ENCODE peak calls at places on chromosomes 16 and 17, in seven cellular contexts. A is IMR-90, X is MM.1S, G is HCT116, N is astrocyte, I is keratinocyte, T is NT2/D1. W is an unnamed sample.

GRCh38 chr17:71003736-71004135 is 834.4 kb downstream of the KCNJ2 start:
- DNase-seq in N (no peak), X (no peak), I (no peak), T (no peak), G (no peak), A (no peak), W (no peak)

GRCh38 chr17:35890774-35891155 is 10.6 kb upstream of the CCL5 start:
- DNase-seq in N (no peak), A (no peak), G (no peak), X (no peak), I (no peak), T (no peak), W (no peak)

GRCh38 chr16:88499314-88499713 is 46.2 kb downstream of the ZFPM1 start:
- DNase-seq in A (no peak), T (no peak), G (no peak), I (no peak), N (no peak), X (no peak), W (no peak)

GRCh38 chr16:5065813-5066212 is at the start of gene C16orf89:
- DNase-seq in A (no peak), X (no peak), T (no peak), N (no peak), I (no peak), G (no peak), W (no peak)

GRCh38 chr17:80860703-80861359 is 130.8 kb upstream of the CHMP6 start:
- DNase-seq in N (no peak), G (no peak), T (no peak), X (no peak), A (no peak), I (no peak), W (no peak)

GRCh38 chr17:13405080-13405479 is 196.6 kb downstream of the HS3ST3A1 start:
- DNase-seq in G (no peak), N (no peak), A (no peak), I (no peak), X (no peak), T (no peak), W (no peak)

GRCh38 chr17:32568673-32569072 is 81.9 kb downstream of the CDK5R1 start:
- DNase-seq in G (no peak), I (no peak), A (no peak), T (no peak), N (no peak), X (no peak), W (no peak)

GRCh38 chr16:56609463-56609921 is 1.1 kb downstream of the MT2A start:
- DNase-seq in G (peak; percentile 41), X (peak; percentile 86), I (no peak), T (no peak), N (peak; percentile 83), A (peak; percentile 92), W (peak; percentile 88)

GRCh38 chr17:5883775-5884665 is 186.2 kb upstream of the WSCD1 start:
- DNase-seq in T (no peak), G (no peak), A (no peak), X (no peak), N (no peak), I (no peak), W (no peak)

GRCh38 chr16:19876501-19877059 is 8.1 kb downstream of the GPRC5B start:
- DNase-seq in N (no peak), I (no peak), G (no peak), A (no peak), T (no peak), X (no peak), W (no peak)

GRCh38 chr17:1294157-1294717 is 14.8 kb downstream of the TRARG1 start:
- DNase-seq in T (no peak), G (no peak), N (no peak), A (no peak), I (no peak), X (no peak), W (no peak)

GRCh38 chr17:549197-550040 is 165.2 kb downstream of the VPS53 start:
- DNase-seq in G (no peak), N (peak; percentile 83), A (peak; percentile 83), T (no peak), X (no peak), I (no peak), W (peak; percentile 81)

GRCh38 chr16:78249056-78249455 is 149.6 kb downstream of the WWOX start:
- DNase-seq in G (no peak), I (no peak), X (no peak), A (no peak), N (no peak), T (no peak), W (no peak)

GRCh38 chr16:88376835-88377726 is 5.7 kb upstream of the ZNF469 start:
- DNase-seq in N (peak; percentile 29), G (no peak), I (no peak), T (no peak), X (no peak), A (no peak), W (no peak)

GRCh38 chr17:82300707-82301270 is 16.6 kb downstream of the CD7 start:
- DNase-seq in G (no peak), T (no peak), A (peak; percentile 37), I (no peak), N (no peak), X (peak; percentile 60), W (peak; percentile 77)

GRCh38 chr17:80195671-80196529 is 24.2 kb downstream of the SGSH start:
- DNase-seq in X (peak; percentile 23), N (no peak), A (no peak), I (no peak), T (no peak), G (no peak), W (peak; percentile 11)

GRCh38 chr17:34579979-34580684 is 750 bp downstream of the TMEM132E start:
- DNase-seq in I (no peak), A (no peak), N (no peak), T (no peak), G (no peak), X (peak; percentile 21), W (peak; percentile 56)

GRCh38 chr16:74743668-74744299 is 30.8 kb downstream of the FA2H start:
- DNase-seq in A (peak; percentile 79), N (peak; percentile 55), T (no peak), G (peak; percentile 97), X (no peak), I (peak; percentile 99), W (peak; percentile 50)

GRCh38 chr16:78503501-78504110 is 404.2 kb downstream of the WWOX start:
- DNase-seq in N (peak; percentile 18), I (peak; percentile 26), X (peak; percentile 16), T (peak; percentile 60), G (peak; percentile 7), A (peak; percentile 11), W (peak; percentile 35)

GRCh38 chr16:25291580-25291979 is 33.9 kb upstream of the ZKSCAN2 start:
- DNase-seq in G (no peak), I (no peak), T (no peak), N (no peak), A (no peak), X (no peak), W (no peak)

GRCh38 chr17:76353599-76354316 is at the start of gene PRPSAP1:
- DNase-seq in N (peak; percentile 83), T (peak; percentile 77), I (peak; percentile 76), A (peak; percentile 87), X (peak; percentile 95), G (peak; percentile 93), W (peak; percentile 96)

GRCh38 chr17:76354317-76354729 is 607 bp upstream of the PRPSAP1 start:
- DNase-seq in I (no peak), G (no peak), T (no peak), X (no peak), N (no peak), A (no peak), W (no peak)

GRCh38 chr17:76353004-76353598 is 615 bp downstream of the PRPSAP1 start:
- DNase-seq in N (no peak), T (no peak), I (no peak), X (no peak), G (no peak), A (no peak), W (peak; percentile 57)

GRCh38 chr17:76350463-76350862 is 3.3 kb downstream of the PRPSAP1 start:
- DNase-seq in I (no peak), G (no peak), T (no peak), N (no peak), A (no peak), X (no peak), W (no peak)

GRCh38 chr17:76351526-76352071 is 2.1 kb downstream of the PRPSAP1 start:
- DNase-seq in G (no peak), I (no peak), T (no peak), X (no peak), A (no peak), N (no peak), W (no peak)
- H3K4me3 ChIP-seq in G (no peak overlapping the region), I (no peak overlapping the region), T (no peak overlapping the region), X (no peak overlapping the region), A (peak overlapping the region; percentile 7), N (peak overlapping the region; percentile 8), W (peak overlapping the region; percentile 37)

DNA sequence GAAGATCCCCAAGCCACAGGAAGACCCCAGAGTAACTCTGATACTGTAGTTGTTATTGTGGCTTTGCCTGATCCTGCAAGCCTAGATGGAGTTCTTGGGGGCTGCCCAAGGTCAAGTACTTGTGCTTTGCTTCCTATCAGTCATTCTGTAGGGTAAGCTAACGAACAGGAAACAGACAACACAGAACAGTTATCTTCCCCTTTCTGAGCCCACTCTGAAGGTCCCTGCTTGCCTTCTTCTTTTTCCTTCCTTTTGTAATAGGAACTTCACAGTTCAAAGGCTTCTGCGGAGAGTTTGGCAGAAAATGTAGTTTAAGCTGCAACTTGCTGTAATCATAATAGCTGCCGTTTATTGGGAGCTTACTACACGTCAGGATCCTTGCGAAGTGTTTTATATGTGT is 494.1 kb upstream of the ERCC4 start:
- DNase-seq in A (no peak), X (no peak), N (no peak), I (no peak), T (no peak), G (no peak), W (no peak)
- H3K36me3 ChIP-seq in A (no peaks in the 10 kb centered on the region), X (no peaks in the 10 kb centered on the region), N (no peaks in the 10 kb centered on the region), I (no peaks in the 10 kb centered on the region), T (no peaks in the 10 kb centered on the region), G (no peaks in the 10 kb centered on the region), W (no peaks in the 10 kb centered on the region)

GRCh38 chr17:57330587-57330986 is 74.3 kb downstream of the MSI2 start:
- DNase-seq in X (no peak), G (no peak), N (no peak), T (no peak), I (no peak), A (no peak), W (no peak)
- H3K9ac ChIP-seq in X (no peak overlapping the region), G (no peak overlapping the region), N (no peak overlapping the region), T (no peak overlapping the region), I (no peak overlapping the region), A (no peak overlapping the region), W (no peak overlapping the region)

DNA sequence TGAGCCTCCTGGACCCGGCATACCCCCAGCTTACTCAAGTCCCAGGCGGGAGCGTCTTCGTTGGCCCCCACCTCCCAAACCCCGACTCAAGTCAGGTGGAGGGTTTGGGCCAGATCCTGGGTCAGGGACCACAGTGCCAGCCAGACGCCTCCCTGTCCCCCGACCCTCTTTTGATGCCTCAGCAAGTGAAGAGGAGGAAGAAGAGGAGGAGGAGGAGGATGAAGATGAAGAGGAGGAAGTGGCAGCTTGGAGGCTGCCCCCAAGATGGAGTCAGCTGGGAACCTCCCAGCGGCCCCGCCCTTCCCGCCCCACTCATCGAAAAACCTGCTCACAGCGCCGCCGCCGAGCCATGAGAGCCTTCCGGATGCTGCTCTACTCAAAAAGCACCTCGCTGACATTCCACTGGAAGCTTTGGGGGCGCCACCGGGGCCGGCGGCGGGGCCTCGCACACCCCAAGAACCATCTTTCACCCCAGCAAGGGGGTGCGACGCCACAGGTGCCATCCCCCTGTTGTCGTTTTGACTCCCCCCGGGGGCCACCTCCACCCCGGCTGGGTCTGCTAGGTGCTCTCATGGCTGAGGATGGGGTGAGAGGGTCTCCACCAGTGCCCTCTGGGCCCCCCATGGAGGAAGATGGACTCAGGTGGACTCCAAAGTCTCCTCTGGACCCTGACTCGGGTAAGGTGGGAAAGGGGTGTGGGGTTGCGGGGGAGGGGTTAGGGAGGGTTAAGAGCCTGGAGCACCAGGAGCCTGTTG is 1.6 kb downstream of the SENP3 start:
- DNase-seq in A (no peak), N (no peak), T (no peak), X (no peak), G (no peak), I (no peak), W (no peak)
- H3K4me3 ChIP-seq in A (no peak overlapping the region), N (peak overlapping the region; percentile 88), T (peak overlapping the region; percentile 2), X (no peak overlapping the region), G (peak overlapping the region; percentile 83), I (peak overlapping the region; percentile 86), W (peak overlapping the region; percentile 81)

W was measured in adipocyte.